ENCODE peak calls at places on chromosomes 13 and 19, in seven cellular contexts. R, U, J, E, N, S and K are unnamed samples.
A peak's percentile ranks its signal among the peaks of the same experiment; 100 is the strongest.

GRCh38 chr19:55600336-55601028 is 394 bp downstream of the ZNF524 start:
- DNase-seq in R (peak; percentile 94), N (no peak), U (no peak), J (no peak), E (no peak), S (no peak), K (no peak)

GRCh38 chr19:4122480-4122879 is 1.4 kb downstream of the MAP2K2 start:
- DNase-seq in N (no peak), E (no peak), J (no peak), R (no peak), S (no peak), U (no peak), K (no peak)

GRCh38 chr19:41871573-41872383 is 5.3 kb upstream of the CD79A start:
- DNase-seq in J (no peak), N (no peak), R (peak; percentile 90), S (no peak), E (no peak), U (no peak), K (no peak)

GRCh38 chr19:16442386-16443276 is 29.1 kb downstream of the EPS15L1 start:
- DNase-seq in S (no peak), U (no peak), J (no peak), R (no peak), E (no peak), N (no peak), K (no peak)

GRCh38 chr13:51726446-51727185 is 77.3 kb downstream of the DHRS12 start:
- DNase-seq in S (no peak), J (no peak), U (no peak), R (no peak), E (no peak), N (no peak), K (no peak)

GRCh38 chr13:72507394-72508199 is 219.8 kb downstream of the MZT1 start:
- DNase-seq in J (no peak), E (no peak), S (no peak), U (no peak), R (no peak), N (no peak), K (no peak)

GRCh38 chr19:31349160-31349881 is at the start of gene TSHZ3:
- DNase-seq in J (no peak), E (no peak), N (peak; percentile 72), R (peak; percentile 91), U (no peak), S (no peak), K (no peak)

GRCh38 chr19:28024920-28025319 is 1188.0 kb downstream of the UQCRFS1 start:
- DNase-seq in E (no peak), R (no peak), J (no peak), U (no peak), S (no peak), N (no peak), K (no peak)

GRCh38 chr13:75226092-75226491 is 255.9 kb downstream of the TBC1D4 start:
- DNase-seq in S (no peak), J (peak; percentile 8), E (no peak), N (no peak), R (no peak), U (no peak), K (no peak)

GRCh38 chr13:36418022-36418805 is 14.1 kb upstream of the CCNA1 start:
- DNase-seq in R (no peak), S (no peak), J (no peak), E (peak; percentile 75), N (no peak), U (no peak), K (no peak)

GRCh38 chr19:17220207-17220758 is 5.1 kb downstream of the USE1 start:
- DNase-seq in N (no peak), S (no peak), J (no peak), U (no peak), E (no peak), R (no peak), K (no peak)

GRCh38 chr19:5001547-5002131 is 32.7 kb downstream of the KDM4B start:
- DNase-seq in S (no peak), N (no peak), U (no peak), E (no peak), R (no peak), J (peak; percentile 32), K (no peak)

GRCh38 chr13:97142452-97142851 is 79.7 kb upstream of the MBNL2 start:
- DNase-seq in S (no peak), R (no peak), E (no peak), N (no peak), U (no peak), J (peak; percentile 78), K (no peak)

GRCh38 chr13:101415358-101416174 is 742 bp downstream of the NALCN start:
- DNase-seq in E (no peak), U (no peak), S (no peak), J (no peak), R (no peak), N (no peak), K (peak; percentile 62)

GRCh38 chr13:83798731-83799130 is 83.5 kb downstream of the SLITRK1 start:
- DNase-seq in J (no peak), E (no peak), R (no peak), S (no peak), U (no peak), N (no peak), K (no peak)

GRCh38 chr13:67076378-67076777 is 153.8 kb downstream of the PCDH9 start:
- DNase-seq in N (no peak), J (no peak), E (no peak), R (no peak), U (no peak), S (no peak), K (no peak)

GRCh38 chr19:32469796-32470195 is 64.2 kb downstream of the DPY19L3 start:
- DNase-seq in E (no peak), J (no peak), U (no peak), R (no peak), N (no peak), S (no peak), K (no peak)

GRCh38 chr13:32047088-32047487 is 15.5 kb downstream of the FRY start:
- DNase-seq in U (no peak), R (no peak), S (no peak), E (no peak), J (no peak), N (no peak), K (no peak)

GRCh38 chr19:41646589-41647204 is 19.8 kb upstream of the CEACAM4 start:
- DNase-seq in R (peak; percentile 84), E (no peak), J (peak; percentile 3), U (no peak), N (no peak), S (no peak), K (no peak)

GRCh38 chr13:31322025-31322424 is 122.2 kb downstream of the B3GLCT start:
- DNase-seq in R (no peak), U (peak; percentile 84), J (no peak), S (no peak), E (no peak), N (no peak), K (peak; percentile 81)

DNA sequence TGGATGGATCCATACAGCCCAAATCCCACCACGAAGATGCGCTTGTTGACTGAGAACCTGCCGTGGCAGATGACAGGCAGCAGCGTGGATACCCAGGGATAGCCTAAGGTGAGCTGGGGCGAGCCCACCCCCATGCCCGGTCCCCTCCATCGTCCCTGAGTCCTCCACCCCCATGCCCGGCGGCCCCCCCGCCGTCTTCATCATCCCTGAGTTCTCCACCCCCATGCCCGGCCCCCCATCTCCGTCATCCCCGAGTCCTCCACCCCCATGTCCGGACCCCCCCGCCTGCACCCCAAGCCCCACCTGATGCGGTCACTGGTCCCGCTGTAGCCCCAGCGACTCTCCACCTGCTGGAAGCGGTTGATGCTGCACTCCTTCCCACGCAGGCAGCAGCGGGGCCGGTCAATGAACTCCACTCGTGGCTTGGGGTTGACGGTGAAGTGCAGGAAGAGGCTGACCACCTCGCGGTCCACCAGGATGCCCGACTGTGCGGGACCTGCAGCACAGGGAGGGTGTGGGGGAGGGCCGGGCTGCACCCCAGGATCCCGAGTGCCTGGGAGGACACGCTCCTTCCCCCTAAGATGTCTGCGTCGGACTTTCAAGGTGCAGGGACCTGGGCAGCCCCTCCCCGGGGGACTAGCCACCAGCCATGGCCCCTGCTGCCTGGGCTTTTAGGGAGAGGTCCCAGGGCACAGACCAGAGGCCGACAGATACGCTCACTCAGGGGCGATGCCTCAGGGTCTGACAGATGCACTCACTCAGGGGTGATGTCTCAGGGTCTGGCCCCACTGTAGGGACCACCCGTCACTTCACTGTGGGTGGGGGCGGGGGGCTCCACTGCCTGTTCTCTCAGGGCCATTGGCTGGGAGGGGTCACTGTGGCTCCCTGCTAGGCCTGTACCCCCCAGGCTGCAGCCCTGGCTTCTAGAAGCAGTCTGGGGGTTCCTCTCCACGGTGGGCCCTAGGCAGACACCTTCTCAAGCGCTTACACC is 28.0 kb downstream of the BTBD2 start:
- DNase-seq in R (peak; percentile 71), E (no peak), N (no peak), U (no peak), J (no peak), S (no peak), K (no peak)
- H3K27ac ChIP-seq in R (no peak overlapping the region), E (no peak overlapping the region), N (no peak overlapping the region), U (no peak overlapping the region), J (no peak overlapping the region), S (no peak overlapping the region), K (no peak overlapping the region)

GRCh38 chr19:1133471-1133929 is 29.7 kb downstream of the GPX4 start:
- DNase-seq in N (no peak), R (no peak), U (no peak), E (no peak), S (no peak), J (peak; percentile 34), K (no peak)
- TF ChIP-seq POLR2AphosphoS5 in N (no peak), R (peak; percentile 94), U (no peak), E (no peak), S (no peak), J (no peak), K (no peak)

DNA sequence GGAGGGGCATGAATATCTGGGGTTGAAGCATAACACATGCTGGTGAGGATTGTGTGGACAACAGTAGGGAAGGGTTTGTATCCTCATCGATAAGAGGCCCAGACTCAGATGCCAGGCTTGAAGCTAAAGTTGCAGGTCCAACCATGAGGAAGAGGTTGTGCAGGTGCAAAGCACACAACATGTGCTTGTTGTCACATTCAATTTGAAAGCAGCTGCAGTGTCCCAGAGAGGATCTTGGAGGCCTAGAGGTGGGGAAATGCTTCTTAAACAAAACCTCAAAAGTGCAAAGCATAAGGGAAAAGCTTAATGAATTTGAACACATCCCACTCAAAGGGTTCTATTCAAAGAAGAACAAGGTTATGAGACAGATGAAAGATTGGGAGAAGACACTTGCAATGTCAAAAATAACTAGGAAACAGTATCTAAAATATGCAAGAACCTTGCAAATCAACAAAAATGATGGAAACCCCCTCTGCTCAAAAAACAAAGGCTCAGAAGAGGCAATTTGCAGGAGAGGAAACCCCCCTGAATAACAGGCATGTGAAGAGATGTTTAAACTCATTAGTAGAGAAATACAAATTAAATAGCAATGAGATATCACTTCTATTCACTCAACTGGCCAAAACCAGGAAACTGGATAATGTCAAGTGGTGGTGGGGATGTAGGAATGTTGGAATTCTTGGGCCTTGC is 187.1 kb downstream of the KATNAL1 start:
- DNase-seq in R (no peak), N (no peak), U (no peak), E (no peak), S (no peak), J (no peak), K (no peak)
- H3K27ac ChIP-seq in R (no peak overlapping the region), N (peak overlapping the region; percentile 47), U (no peak overlapping the region), E (peak overlapping the region; percentile 98), S (peak overlapping the region; percentile 20), J (no peak overlapping the region), K (no peak overlapping the region)

GRCh38 chr19:47608908-47609879 is at the start of gene BICRA:
- DNase-seq in R (peak; percentile 96), J (no peak), S (peak; percentile 82), U (peak; percentile 91), E (no peak), N (peak; percentile 47), K (peak; percentile 93)
- TF ChIP-seq POLR2AphosphoS5 in R (peak; percentile 57), J (peak; percentile 67), S (no peak), U (no peak), E (peak; percentile 50), N (no peak), K (peak; percentile 60)